ENCODE peak calls at places on chromosomes 4 and X, in seven cellular contexts. Y, Z, L, K, O, W and N are unnamed samples.

GRCh38 chr4:41319553-41319952 is 62.8 kb downstream of the UCHL1 start:
- DNase-seq in Y (no peak), Z (no peak), L (no peak), K (no peak), O (no peak), W (no peak), N (no peak)

GRCh38 chr4:21992330-21992729 is 43.8 kb upstream of the KCNIP4 start:
- DNase-seq in Y (no peak), Z (no peak), L (no peak), K (no peak), O (no peak), W (no peak), N (no peak)

GRCh38 chrX:13110427-13111324 is 66.3 kb upstream of the FAM9C start:
- DNase-seq in Y (peak), Z (peak), L (peak), K (no peak), O (peak), W (peak), N (no peak)

GRCh38 chr4:52979020-52979419 is 116.9 kb downstream of the RASL11B start:
- DNase-seq in Y (no peak), Z (no peak), L (no peak), K (no peak), O (no peak), W (no peak), N (no peak)

GRCh38 chr4:44425614-44426208 is 22.9 kb downstream of the KCTD8 start:
- DNase-seq in Y (no peak), Z (peak), L (no peak), K (no peak), O (no peak), W (no peak), N (peak)

GRCh38 chrX:109274806-109275205 is 207.1 kb downstream of the GUCY2F start:
- DNase-seq in Y (no peak), Z (no peak), L (no peak), K (no peak), O (no peak), W (no peak), N (no peak)

GRCh38 chr4:55980725-55981124 is 32.0 kb downstream of the CEP135 start:
- DNase-seq in Y (no peak), Z (no peak), L (no peak), K (no peak), O (no peak), W (no peak), N (no peak)

GRCh38 chrX:51332188-51332942 is at the start of gene NUDT10:
- DNase-seq in Y (no peak), Z (peak), L (peak), K (peak), O (peak), W (peak), N (no peak)

DNA sequence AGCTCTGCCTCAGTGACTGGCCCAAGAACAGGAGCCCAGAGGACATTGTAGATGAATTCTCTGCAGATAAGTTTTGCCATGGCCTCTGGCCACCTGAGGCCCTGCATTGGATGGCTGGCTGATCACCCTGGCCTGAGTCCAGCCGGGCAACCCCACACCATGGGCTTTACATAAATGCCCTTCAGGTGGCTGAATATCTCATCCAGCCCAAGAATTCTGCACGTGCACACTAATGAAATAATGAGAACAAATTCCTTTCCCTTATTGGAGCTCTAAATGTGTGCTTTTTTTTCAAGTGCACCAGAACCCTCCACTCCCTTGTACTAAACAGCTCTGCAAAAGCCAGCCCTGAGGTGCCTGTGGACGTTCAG is 65.7 kb downstream of the IRF2 start:
- DNase-seq in Y (no peak), Z (no peak), L (no peak), K (no peak), O (no peak), W (no peak), N (no peak)
- H3K27ac ChIP-seq in Y (no peak), Z (peak), L (peak), K (no peak), O (no peak), W (no peak), N (no peak)

DNA sequence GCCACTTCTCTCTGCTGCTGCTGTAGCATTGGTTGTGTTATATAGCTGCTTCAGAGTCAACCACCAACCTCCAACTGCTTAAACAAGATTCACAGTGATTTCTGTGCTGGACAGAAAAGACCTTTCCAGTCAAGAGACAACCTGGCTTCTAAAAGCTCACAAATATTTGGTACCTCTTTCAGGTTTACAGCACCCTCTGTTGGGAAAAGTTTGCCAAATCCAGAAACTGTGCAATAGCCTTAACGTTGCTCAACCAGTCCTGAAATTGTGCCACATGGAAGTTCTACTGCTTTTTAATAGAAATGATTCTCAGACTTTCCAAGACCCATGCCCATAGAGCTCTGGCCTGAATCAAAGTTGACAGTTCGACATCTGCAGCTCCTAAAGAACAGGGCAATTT is 842.1 kb upstream of the HTR2C start:
- DNase-seq in Y (no peak), Z (no peak), L (no peak), K (no peak), O (no peak), W (no peak), N (no peak)
- TF ChIP-seq CTCF in Y (no peak), Z (no peak), L (no peak), K (no peak), O (no peak), W (no peak), N (no peak)

DNA sequence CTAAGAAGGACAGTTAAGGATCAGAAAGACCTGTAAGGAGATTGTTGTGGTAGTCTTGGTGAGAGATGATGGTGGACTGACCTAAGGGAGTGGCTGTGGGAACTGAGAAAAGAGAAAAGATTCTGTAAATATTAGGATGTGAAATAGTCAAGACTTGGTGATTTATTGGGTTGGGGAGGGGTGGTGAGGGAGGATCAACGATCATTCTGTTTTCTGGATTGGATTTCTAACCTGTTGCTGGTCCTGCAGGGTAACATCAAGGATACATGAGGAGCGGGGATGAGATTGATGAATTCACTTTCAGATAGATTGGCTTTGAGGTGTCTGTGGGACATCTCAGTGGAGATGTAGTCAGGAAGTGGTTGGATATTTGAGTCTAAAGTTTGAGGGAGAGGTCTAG is 1.4 kb downstream of the PIN4 start:
- DNase-seq in Y (no peak), Z (no peak), L (no peak), K (no peak), O (no peak), W (no peak), N (no peak)
- H3K4me3 ChIP-seq in Y (no peak), Z (no peak), L (no peak), K (peak), O (no peak), W (peak), N (peak)

GRCh38 chr4:139841464-139842195 is 176.0 kb downstream of the MGST2 start:
- DNase-seq in Y (no peak), Z (no peak), L (peak), K (no peak), O (peak), W (no peak), N (peak)

GRCh38 chr4:139838811-139839210 is 173.2 kb downstream of the MGST2 start:
- DNase-seq in Y (no peak), Z (peak), L (no peak), K (no peak), O (no peak), W (no peak), N (no peak)

GRCh38 chr4:139843643-139844042 is 178.0 kb downstream of the MGST2 start:
- DNase-seq in Y (no peak), Z (no peak), L (no peak), K (no peak), O (no peak), W (no peak), N (no peak)

GRCh38 chr4:139840773-139841172 is 175.2 kb downstream of the MGST2 start:
- DNase-seq in Y (no peak), Z (no peak), L (no peak), K (no peak), O (no peak), W (no peak), N (no peak)

DNA sequence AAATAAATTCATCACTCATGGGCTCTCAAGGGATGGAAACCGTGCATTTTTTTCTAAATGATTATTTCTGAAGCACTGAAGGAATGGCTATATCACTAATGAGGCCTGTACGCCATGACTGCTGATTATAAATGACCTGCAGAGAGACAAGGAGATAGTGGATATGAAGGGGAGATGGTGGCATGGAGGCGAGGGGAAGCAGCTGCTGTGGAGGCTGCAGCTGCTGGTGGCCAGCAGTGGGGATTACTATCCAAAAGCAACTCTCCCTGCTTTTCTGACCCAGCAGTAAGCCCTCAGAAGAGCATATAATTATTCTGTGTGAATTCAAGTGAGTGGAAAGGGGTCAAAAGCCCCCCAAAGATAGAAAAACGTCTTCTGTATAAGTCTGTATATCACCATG is 174.0 kb downstream of the MGST2 start:
- DNase-seq in Y (no peak), Z (no peak), L (no peak), K (no peak), O (no peak), W (no peak), N (no peak)
- H3K27ac ChIP-seq in Y (no peak), Z (no peak), L (no peak), K (no peak), O (no peak), W (no peak), N (no peak)

GRCh38 chr4:1259966-1260365 is 11.0 kb upstream of the CTBP1 start:
- DNase-seq in Y (no peak), Z (no peak), L (no peak), K (no peak), O (no peak), W (no peak), N (no peak)
- TF ChIP-seq CTCF in Y (no peak), Z (no peak), L (no peak), K (no peak), O (no peak), W (no peak), N (no peak)

GRCh38 chr4:8434251-8435073 is 6.1 kb downstream of the ACOX3 start:
- DNase-seq in Y (no peak), Z (no peak), L (no peak), K (no peak), O (no peak), W (no peak), N (peak)
- H3K4me3 ChIP-seq in Y (no peak), Z (no peak), L (no peak), K (peak), O (no peak), W (no peak), N (peak)